ENCODE peak calls at places on chromosomes 12 and 14, in nine cellular contexts. U, O, B, W, S, Q, T, I and P are unnamed samples.

GRCh38 chr12:14310866-14311265 is 54.6 kb upstream of the ATF7IP start:
- DNase-seq in S (no peak), O (no peak), U (no peak), B (no peak), W (no peak), T (no peak), Q (no peak), I (no peak), P (no peak)

GRCh38 chr12:76158518-76159321 is 74.2 kb upstream of the NAP1L1 start:
- DNase-seq in B (no peak), S (peak), T (peak), W (peak), U (peak), I (no peak), Q (no peak), O (no peak), P (peak)

GRCh38 chr12:41234672-41235071 is 46.6 kb downstream of the PDZRN4 start:
- DNase-seq in I (no peak), O (no peak), W (no peak), Q (no peak), U (no peak), T (no peak), B (no peak), S (no peak), P (no peak)

GRCh38 chr14:28931999-28932398 is 165.4 kb downstream of the FOXG1 start:
- DNase-seq in U (no peak), S (no peak), T (no peak), O (no peak), B (no peak), W (no peak), I (no peak), Q (no peak), P (no peak)

GRCh38 chr14:99752486-99753121 is 40.6 kb upstream of the EML1 start:
- DNase-seq in O (no peak), B (no peak), S (no peak), W (no peak), U (no peak), T (no peak), Q (no peak), I (no peak), P (no peak)

GRCh38 chr12:57449375-57449774 is 5.7 kb upstream of the INHBE start:
- DNase-seq in U (no peak), I (no peak), S (no peak), B (no peak), Q (no peak), O (no peak), T (no peak), W (no peak), P (no peak)

GRCh38 chr14:83520837-83521236 is 1987.2 kb upstream of the SEL1L start:
- DNase-seq in I (no peak), Q (no peak), T (no peak), W (no peak), S (no peak), U (no peak), B (no peak), O (no peak), P (no peak)

GRCh38 chr14:55581011-55581806 is 1.2 kb downstream of the KTN1 start:
- DNase-seq in Q (no peak), T (peak), S (peak), B (no peak), U (no peak), O (no peak), W (peak), I (no peak), P (no peak)

GRCh38 chr12:2284857-2285256 is 232.1 kb downstream of the CACNA1C start:
- DNase-seq in I (peak), O (peak), Q (peak), U (peak), T (no peak), W (no peak), B (peak), S (no peak), P (no peak)

GRCh38 chr12:80681786-80682185 is 25.6 kb upstream of the MYF6 start:
- DNase-seq in Q (no peak), T (no peak), W (no peak), U (no peak), S (no peak), B (no peak), I (no peak), O (no peak), P (no peak)

GRCh38 chr14:23364604-23365352 is at the start of gene EFS:
- DNase-seq in Q (no peak), S (peak), T (no peak), B (no peak), I (no peak), W (no peak), U (no peak), O (no peak), P (no peak)